ENCODE peak calls at places on chromosomes 2 and 18, in nine cellular contexts. A is foreskin keratinocyte, K is prostate gland, L is heart right ventricle, G is right cardiac atrium, I is colonic mucosa, V is upper lobe of right lung, H is HCT116, R is transverse colon. Z is an unnamed sample.

GRCh38 chr2:177857538-177857937 is 215.0 kb downstream of the PDE11A start:
- DNase-seq in A (no peak), K (no peak), L (no peak), G (no peak), I (no peak), V (no peak), H (no peak), R (no peak), Z (no peak)

GRCh38 chr2:223165423-223166214 is 113.6 kb downstream of the KCNE4 start:
- DNase-seq in A (no peak), K (no peak), L (no peak), G (no peak), I (no peak), V (no peak), H (no peak), R (no peak), Z (no peak)

GRCh38 chr2:177155631-177156030 is 57.0 kb upstream of the HNRNPA3 start:
- DNase-seq in A (no peak), K (no peak), L (no peak), G (no peak), I (no peak), V (no peak), H (no peak), R (no peak), Z (no peak)

GRCh38 chr18:49548266-49548665 is 13.6 kb upstream of the LIPG start:
- DNase-seq in A (peak; percentile 47), K (no peak), L (no peak), G (no peak), I (no peak), V (no peak), H (peak; percentile 22), R (no peak), Z (no peak)

GRCh38 chr2:166278856-166279255 is 96.9 kb downstream of the SCN9A start:
- DNase-seq in A (no peak), K (no peak), L (no peak), G (no peak), I (no peak), V (no peak), H (no peak), R (no peak), Z (no peak)

GRCh38 chr2:158120664-158121063 is 19.0 kb downstream of the UPP2 start:
- DNase-seq in A (no peak), K (no peak), L (no peak), G (no peak), I (no peak), V (no peak), H (no peak), R (no peak), Z (no peak)

GRCh38 chr2:29583104-29583503 is 338.3 kb downstream of the ALK start:
- DNase-seq in A (peak; percentile 56), K (no peak), L (no peak), G (no peak), I (no peak), V (no peak), H (no peak), R (no peak), Z (no peak)

GRCh38 chr2:133802366-133802765 is 234.1 kb upstream of the NCKAP5 start:
- DNase-seq in A (no peak), K (no peak), L (no peak), G (no peak), I (no peak), V (no peak), H (no peak), R (no peak), Z (no peak)

GRCh38 chr18:36034299-36034895 is 33.0 kb downstream of the RPRD1A start:
- DNase-seq in A (no peak), K (no peak), L (no peak), G (no peak), I (no peak), V (no peak), H (no peak), R (no peak), Z (no peak)

GRCh38 chr2:183892315-183892941 is 705.9 kb upstream of the ZNF804A start:
- DNase-seq in A (no peak), K (no peak), L (no peak), G (no peak), I (no peak), V (no peak), H (no peak), R (no peak), Z (no peak)

GRCh38 chr18:48059363-48060109 is 129.1 kb upstream of the SMAD2 start:
- DNase-seq in A (no peak), K (no peak), L (no peak), G (no peak), I (no peak), V (peak; percentile 44), H (no peak), R (no peak), Z (no peak)

GRCh38 chr18:50356036-50356945 is 18.6 kb upstream of the SKA1 start:
- DNase-seq in A (peak; percentile 52), K (no peak), L (no peak), G (no peak), I (no peak), V (no peak), H (peak; percentile 28), R (no peak), Z (no peak)

GRCh38 chr2:132037527-132038178 is 124.1 kb downstream of the ANKRD30BL start:
- DNase-seq in A (no peak), K (no peak), L (peak; percentile 11), G (peak; percentile 10), I (no peak), V (peak; percentile 58), H (no peak), R (no peak), Z (no peak)

GRCh38 chr2:174008720-174009119 is 43.5 kb upstream of the SP3 start:
- DNase-seq in A (no peak), K (no peak), L (no peak), G (no peak), I (no peak), V (no peak), H (no peak), R (no peak), Z (no peak)

GRCh38 chr18:24488824-24489493 is 28.5 kb downstream of the HRH4 start:
- DNase-seq in A (no peak), K (no peak), L (no peak), G (no peak), I (no peak), V (no peak), H (peak; percentile 27), R (no peak), Z (no peak)

GRCh38 chr2:235493775-235494715 is at the start of gene AGAP1:
- DNase-seq in A (peak; percentile 58), K (peak; percentile 88), L (peak; percentile 92), G (peak; percentile 92), I (peak; percentile 90), V (peak; percentile 95), H (peak; percentile 46), R (peak; percentile 91), Z (peak; percentile 89)

GRCh38 chr18:14978962-14979535 is 231.1 kb downstream of the ANKRD30B start:
- DNase-seq in A (no peak), K (no peak), L (no peak), G (no peak), I (peak; percentile 50), V (peak; percentile 65), H (no peak), R (peak; percentile 59), Z (no peak)

GRCh38 chr2:227414846-227415245 is 27.1 kb upstream of the SCYGR1 start:
- DNase-seq in A (peak; percentile 91), K (no peak), L (no peak), G (no peak), I (no peak), V (no peak), H (no peak), R (no peak), Z (no peak)

GRCh38 chr2:23505218-23505983 is 120.4 kb downstream of the KLHL29 start:
- DNase-seq in A (no peak), K (no peak), L (no peak), G (no peak), I (no peak), V (no peak), H (no peak), R (no peak), Z (no peak)
- H3K4me1 ChIP-seq in A (peaks cover 17% of the 10 kb centered on the region), K (peaks cover 10% of the 10 kb centered on the region), L (peaks cover 26% of the 10 kb centered on the region), G (peaks cover 12% of the 10 kb centered on the region), I (no peaks in the 10 kb centered on the region), V (peaks cover 22% of the 10 kb centered on the region), H (no peaks in the 10 kb centered on the region), R (peaks cover 11% of the 10 kb centered on the region), Z (no peaks in the 10 kb centered on the region)

GRCh38 chr2:7902251-7902765 is 779.5 kb upstream of the ID2 start:
- DNase-seq in A (no peak), K (no peak), L (no peak), G (no peak), I (no peak), V (no peak), H (no peak), R (no peak), Z (no peak)
- H3K4me1 ChIP-seq in A (no peaks in the 10 kb centered on the region), K (no peaks in the 10 kb centered on the region), L (peaks cover 15% of the 10 kb centered on the region), G (no peaks in the 10 kb centered on the region), I (no peaks in the 10 kb centered on the region), V (no peaks in the 10 kb centered on the region), H (no peaks in the 10 kb centered on the region), R (no peaks in the 10 kb centered on the region), Z (no peaks in the 10 kb centered on the region)

GRCh38 chr2:39515273-39515896 is 78.3 kb upstream of the MAP4K3 start:
- DNase-seq in A (no peak), K (no peak), L (no peak), G (no peak), I (no peak), V (no peak), H (no peak), R (no peak), Z (no peak)

GRCh38 chr2:39516347-39517101 is 79.4 kb upstream of the MAP4K3 start:
- DNase-seq in A (no peak), K (peak; percentile 8), L (peak; percentile 40), G (peak; percentile 54), I (no peak), V (no peak), H (no peak), R (peak; percentile 29), Z (no peak)

GRCh38 chr2:39515897-39516346 is 78.8 kb upstream of the MAP4K3 start:
- DNase-seq in A (no peak), K (no peak), L (no peak), G (no peak), I (no peak), V (no peak), H (no peak), R (no peak), Z (no peak)

GRCh38 chr2:39517102-39517436 is 80.0 kb upstream of the MAP4K3 start:
- DNase-seq in A (no peak), K (no peak), L (no peak), G (no peak), I (no peak), V (no peak), H (no peak), R (no peak), Z (no peak)

GRCh38 chr2:39517622-39518021 is 80.5 kb upstream of the MAP4K3 start:
- DNase-seq in A (no peak), K (no peak), L (no peak), G (no peak), I (no peak), V (no peak), H (no peak), R (no peak), Z (no peak)
- H3K4me1 ChIP-seq in A (peaks cover 25% of the 10 kb centered on the region), K (no peaks in the 10 kb centered on the region), L (peaks cover 51% of the 10 kb centered on the region), G (peaks cover 16% of the 10 kb centered on the region), I (no peaks in the 10 kb centered on the region), V (peaks cover 56% of the 10 kb centered on the region), H (peaks cover 11% of the 10 kb centered on the region), R (peaks cover 40% of the 10 kb centered on the region), Z (no peaks in the 10 kb centered on the region)

DNA sequence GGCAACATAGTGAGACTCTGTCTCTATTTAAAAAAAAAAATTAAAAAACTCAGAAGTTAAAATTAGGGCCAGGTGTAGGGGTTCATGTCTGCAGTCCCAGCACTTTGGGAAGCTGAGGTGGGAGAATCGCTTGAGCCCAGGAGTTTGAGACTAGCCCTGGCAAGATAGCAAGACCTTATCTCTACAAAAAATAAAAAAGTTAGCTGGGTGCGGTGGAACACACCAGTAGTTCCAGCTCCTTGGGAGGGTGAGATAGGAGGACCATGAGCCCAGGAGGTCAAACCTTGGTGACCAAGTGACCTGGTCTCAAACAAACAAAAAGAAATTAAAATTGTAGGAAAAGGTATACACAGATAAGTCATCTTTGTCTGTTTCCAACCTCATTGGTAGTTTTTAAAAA is 11.3 kb downstream of the TTLL4 start:
- DNase-seq in A (no peak), K (no peak), L (no peak), G (no peak), I (no peak), V (no peak), H (no peak), R (no peak), Z (peak; percentile 3)
- H3K4me1 ChIP-seq in A (peaks cover 11% of the 10 kb centered on the region), K (no peaks in the 10 kb centered on the region), L (peaks cover 16% of the 10 kb centered on the region), G (no peaks in the 10 kb centered on the region), I (no peaks in the 10 kb centered on the region), V (peaks cover 9% of the 10 kb centered on the region), H (peaks cover 11% of the 10 kb centered on the region), R (peaks cover 11% of the 10 kb centered on the region), Z (no peaks in the 10 kb centered on the region)